ENCODE peak calls at places on chromosomes 4 and X, in seven cellular contexts. One of them, this sample, is unnamed.

GRCh38 chr4:68375667-68376559 is 26.0 kb upstream of the YTHDC1 start:
- DNase-seq in cardiac muscle cell: peak; percentile 55
- DNase-seq in HepG2: peak; percentile 66
- DNase-seq in A549: peak; percentile 75
- DNase-seq in OCI-LY7: peak; percentile 65
- DNase-seq in nephron progenitor cell: peak; percentile 22
- DNase-seq in RWPE1: peak; percentile 76
- DNase-seq in this sample: peak; percentile 55

GRCh38 chrX:68273887-68274286 is 159.4 kb downstream of the OPHN1 start:
- DNase-seq in cardiac muscle cell: no peak
- DNase-seq in HepG2: no peak
- DNase-seq in A549: peak; percentile 25
- DNase-seq in OCI-LY7: no peak
- DNase-seq in nephron progenitor cell: no peak
- DNase-seq in RWPE1: no peak
- DNase-seq in this sample: no peak

GRCh38 chr4:8601086-8601485 is 8.5 kb downstream of the CPZ start:
- DNase-seq in cardiac muscle cell: no peak
- DNase-seq in HepG2: no peak
- DNase-seq in A549: no peak
- DNase-seq in OCI-LY7: no peak
- DNase-seq in nephron progenitor cell: no peak
- DNase-seq in RWPE1: no peak
- DNase-seq in this sample: no peak

GRCh38 chr4:72568959-72569718 is at the start of gene ADAMTS3:
- DNase-seq in cardiac muscle cell: peak; percentile 93
- DNase-seq in HepG2: no peak
- DNase-seq in A549: peak; percentile 2
- DNase-seq in OCI-LY7: no peak
- DNase-seq in nephron progenitor cell: peak; percentile 85
- DNase-seq in RWPE1: peak; percentile 46
- DNase-seq in this sample: peak; percentile 22

GRCh38 chrX:153672531-153673397 is 849 bp downstream of the PNCK start:
- DNase-seq in cardiac muscle cell: no peak
- DNase-seq in HepG2: no peak
- DNase-seq in A549: no peak
- DNase-seq in OCI-LY7: no peak
- DNase-seq in nephron progenitor cell: no peak
- DNase-seq in RWPE1: no peak
- DNase-seq in this sample: no peak

GRCh38 chr4:149102765-149103164 is 660.6 kb upstream of the NR3C2 start:
- DNase-seq in cardiac muscle cell: no peak
- DNase-seq in HepG2: no peak
- DNase-seq in A549: no peak
- DNase-seq in OCI-LY7: no peak
- DNase-seq in nephron progenitor cell: no peak
- DNase-seq in RWPE1: no peak
- DNase-seq in this sample: no peak

GRCh38 chrX:52574416-52575275 is 57.8 kb upstream of the XAGE1B start:
- DNase-seq in cardiac muscle cell: peak; percentile 62
- DNase-seq in HepG2: peak; percentile 39
- DNase-seq in A549: peak; percentile 76
- DNase-seq in OCI-LY7: peak; percentile 65
- DNase-seq in nephron progenitor cell: peak; percentile 25
- DNase-seq in RWPE1: peak; percentile 33
- DNase-seq in this sample: peak; percentile 38

GRCh38 chr4:54998991-54999390 is 126.4 kb downstream of the KDR start:
- DNase-seq in cardiac muscle cell: peak; percentile 8
- DNase-seq in HepG2: no peak
- DNase-seq in A549: no peak
- DNase-seq in OCI-LY7: no peak
- DNase-seq in nephron progenitor cell: no peak
- DNase-seq in RWPE1: no peak
- DNase-seq in this sample: no peak

GRCh38 chrX:69538321-69538876 is 34.3 kb downstream of the NALF2 start:
- DNase-seq in cardiac muscle cell: peak; percentile 77
- DNase-seq in HepG2: peak; percentile 52
- DNase-seq in A549: peak; percentile 61
- DNase-seq in OCI-LY7: peak; percentile 26
- DNase-seq in nephron progenitor cell: peak; percentile 86
- DNase-seq in RWPE1: peak; percentile 35
- DNase-seq in this sample: peak; percentile 74

GRCh38 chr4:112125416-112125815 is 19.8 kb upstream of the FAM241A start:
- DNase-seq in cardiac muscle cell: no peak
- DNase-seq in HepG2: no peak
- DNase-seq in A549: no peak
- DNase-seq in OCI-LY7: no peak
- DNase-seq in nephron progenitor cell: no peak
- DNase-seq in RWPE1: no peak
- DNase-seq in this sample: no peak

GRCh38 chr4:140176735-140177134 is 22.8 kb upstream of the MAML3 start:
- DNase-seq in cardiac muscle cell: no peak
- DNase-seq in HepG2: no peak
- DNase-seq in A549: no peak
- DNase-seq in OCI-LY7: no peak
- DNase-seq in nephron progenitor cell: no peak
- DNase-seq in RWPE1: no peak
- DNase-seq in this sample: no peak

GRCh38 chr4:47469951-47470350 is 6.4 kb upstream of the COMMD8 start:
- DNase-seq in cardiac muscle cell: no peak
- DNase-seq in HepG2: no peak
- DNase-seq in A549: no peak
- DNase-seq in OCI-LY7: no peak
- DNase-seq in nephron progenitor cell: no peak
- DNase-seq in RWPE1: no peak
- DNase-seq in this sample: no peak

GRCh38 chrX:103774070-103774642 is 2.5 kb upstream of the PLP1 start:
- DNase-seq in cardiac muscle cell: peak; percentile 17
- DNase-seq in HepG2: peak; percentile 1
- DNase-seq in A549: peak; percentile 42
- DNase-seq in OCI-LY7: peak; percentile 7
- DNase-seq in nephron progenitor cell: no peak
- DNase-seq in RWPE1: peak; percentile 11
- DNase-seq in this sample: no peak

GRCh38 chr4:34733185-34733916 is 1511.0 kb downstream of the ARAP2 start:
- DNase-seq in cardiac muscle cell: no peak
- DNase-seq in HepG2: peak; percentile 87
- DNase-seq in A549: peak; percentile 81
- DNase-seq in OCI-LY7: no peak
- DNase-seq in nephron progenitor cell: no peak
- DNase-seq in RWPE1: no peak
- DNase-seq in this sample: no peak

GRCh38 chrX:20378291-20378920 is 111.7 kb upstream of the RPS6KA3 start:
- DNase-seq in cardiac muscle cell: no peak
- DNase-seq in HepG2: no peak
- DNase-seq in A549: peak; percentile 85
- DNase-seq in OCI-LY7: peak; percentile 0
- DNase-seq in nephron progenitor cell: no peak
- DNase-seq in RWPE1: peak; percentile 38
- DNase-seq in this sample: peak; percentile 7

GRCh38 chrX:108306086-108306485 is 132.1 kb downstream of the COL4A6 start:
- DNase-seq in cardiac muscle cell: no peak
- DNase-seq in HepG2: no peak
- DNase-seq in A549: no peak
- DNase-seq in OCI-LY7: no peak
- DNase-seq in nephron progenitor cell: no peak
- DNase-seq in RWPE1: no peak
- DNase-seq in this sample: no peak

GRCh38 chr4:67988986-67989385 is 25.7 kb upstream of the TMPRSS11A start:
- DNase-seq in cardiac muscle cell: no peak
- DNase-seq in HepG2: no peak
- DNase-seq in A549: no peak
- DNase-seq in OCI-LY7: no peak
- DNase-seq in nephron progenitor cell: no peak
- DNase-seq in RWPE1: no peak
- DNase-seq in this sample: no peak

GRCh38 chrX:46686003-46686645 is 72.8 kb downstream of the SLC9A7 start:
- DNase-seq in cardiac muscle cell: peak; percentile 32
- DNase-seq in HepG2: peak; percentile 11
- DNase-seq in A549: peak; percentile 35
- DNase-seq in OCI-LY7: peak; percentile 54
- DNase-seq in nephron progenitor cell: peak; percentile 38
- DNase-seq in RWPE1: no peak
- DNase-seq in this sample: peak; percentile 20

GRCh38 chr4:145731026-145731425 is 51.1 kb downstream of the C4orf51 start:
- DNase-seq in cardiac muscle cell: no peak
- DNase-seq in HepG2: peak; percentile 77
- DNase-seq in A549: peak; percentile 85
- DNase-seq in OCI-LY7: no peak
- DNase-seq in nephron progenitor cell: no peak
- DNase-seq in RWPE1: no peak
- DNase-seq in this sample: no peak

DNA sequence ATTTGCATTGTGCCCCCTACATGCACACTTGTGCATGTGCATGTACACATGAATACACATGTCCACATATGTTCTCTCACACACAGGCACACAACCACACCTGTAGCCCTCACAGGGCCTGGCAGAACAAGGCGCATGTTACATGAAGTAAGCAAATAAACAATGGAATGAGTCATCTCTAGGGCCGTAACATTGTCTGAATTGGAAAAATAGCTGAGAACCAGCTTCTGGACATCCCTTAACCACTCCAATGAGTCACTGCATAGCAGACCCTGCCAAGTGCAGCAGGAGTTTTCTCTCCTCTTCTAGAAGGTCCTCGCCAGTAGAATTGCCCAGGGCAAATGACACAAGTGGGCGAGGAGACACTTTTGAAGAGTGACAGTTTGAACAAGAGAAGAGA is 66.1 kb downstream of the MAGEA10 start:
- DNase-seq in cardiac muscle cell: no peak
- DNase-seq in HepG2: peak; percentile 0
- DNase-seq in A549: peak; percentile 40
- DNase-seq in OCI-LY7: no peak
- DNase-seq in nephron progenitor cell: no peak
- DNase-seq in RWPE1: peak; percentile 51
- DNase-seq in this sample: no peak
- TF ChIP-seq CTCF in cardiac muscle cell: no peak
- TF ChIP-seq CTCF in HepG2: peak; percentile 15
- TF ChIP-seq CTCF in A549: no peak
- TF ChIP-seq CTCF in OCI-LY7: no peak
- TF ChIP-seq CTCF in nephron progenitor cell: no peak
- TF ChIP-seq CTCF in RWPE1: no peak
- TF ChIP-seq CTCF in this sample: no peak

DNA sequence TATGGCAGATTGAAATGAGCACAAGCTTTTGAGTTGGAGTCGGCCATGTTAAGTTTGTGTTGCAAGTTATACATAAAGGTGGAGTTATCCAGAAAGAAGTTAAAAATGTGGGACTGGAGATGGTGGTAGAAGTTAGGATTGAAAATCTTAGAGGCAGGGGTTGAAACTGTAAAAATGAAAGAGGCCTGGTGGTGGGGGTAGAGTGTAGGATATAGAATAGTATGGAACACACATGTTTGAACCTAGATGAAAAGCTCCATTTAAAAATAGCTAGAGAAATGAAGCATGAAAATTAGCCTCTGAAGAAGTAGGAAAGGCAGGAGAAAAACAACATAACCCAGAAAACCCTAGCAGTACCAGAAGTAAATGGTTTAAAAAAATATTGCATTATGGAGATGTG is 131.8 kb upstream of the ENPEP start:
- DNase-seq in cardiac muscle cell: peak; percentile 40
- DNase-seq in HepG2: no peak
- DNase-seq in A549: peak; percentile 1
- DNase-seq in OCI-LY7: no peak
- DNase-seq in nephron progenitor cell: no peak
- DNase-seq in RWPE1: peak; percentile 32
- DNase-seq in this sample: no peak
- TF ChIP-seq CTCF in cardiac muscle cell: peak; percentile 44
- TF ChIP-seq CTCF in HepG2: peak; percentile 21
- TF ChIP-seq CTCF in A549: no peak
- TF ChIP-seq CTCF in OCI-LY7: peak; percentile 25
- TF ChIP-seq CTCF in nephron progenitor cell: peak; percentile 31
- TF ChIP-seq CTCF in RWPE1: no peak
- TF ChIP-seq CTCF in this sample: peak; percentile 10

DNA sequence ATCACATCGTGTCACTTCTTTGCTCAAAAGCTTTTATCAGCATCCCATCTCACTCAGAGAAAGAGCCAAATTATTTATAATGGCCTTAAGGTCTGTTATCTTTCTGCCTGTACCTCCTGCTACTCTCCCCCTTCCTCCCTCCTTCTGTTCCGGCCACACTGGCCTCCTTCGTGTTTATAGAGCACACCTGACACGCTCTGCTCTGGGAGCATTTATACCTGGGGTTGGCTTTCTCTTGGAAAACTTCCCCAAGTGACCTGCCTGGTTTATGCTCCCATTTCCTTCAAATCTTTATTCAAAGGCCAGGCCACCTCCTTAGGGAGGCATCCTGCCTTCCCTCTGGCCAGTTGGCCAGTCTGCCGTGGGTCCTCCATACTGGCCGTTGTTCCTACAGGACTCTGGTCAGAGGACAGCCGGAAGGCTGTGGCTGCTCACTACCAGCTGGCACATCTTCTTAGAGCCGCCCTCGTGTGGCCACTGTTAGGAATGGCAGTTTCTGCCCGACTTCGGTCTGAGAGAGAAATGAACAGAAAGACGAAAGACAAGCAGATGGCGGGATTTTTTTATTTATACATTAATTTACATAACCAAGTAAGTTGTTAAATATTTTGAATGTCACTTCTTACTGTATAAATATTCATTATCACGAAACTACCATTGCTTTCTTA is 80.2 kb upstream of the CBLL2 start:
- DNase-seq in cardiac muscle cell: peak; percentile 79
- DNase-seq in HepG2: peak; percentile 38
- DNase-seq in A549: peak; percentile 75
- DNase-seq in OCI-LY7: peak; percentile 25
- DNase-seq in nephron progenitor cell: peak; percentile 69
- DNase-seq in RWPE1: peak; percentile 31
- DNase-seq in this sample: peak; percentile 40
- TF ChIP-seq CTCF in cardiac muscle cell: peak; percentile 68
- TF ChIP-seq CTCF in HepG2: peak; percentile 77
- TF ChIP-seq CTCF in A549: peak; percentile 66
- TF ChIP-seq CTCF in OCI-LY7: peak; percentile 74
- TF ChIP-seq CTCF in nephron progenitor cell: peak; percentile 79
- TF ChIP-seq CTCF in RWPE1: peak; percentile 70
- TF ChIP-seq CTCF in this sample: peak; percentile 71

DNA sequence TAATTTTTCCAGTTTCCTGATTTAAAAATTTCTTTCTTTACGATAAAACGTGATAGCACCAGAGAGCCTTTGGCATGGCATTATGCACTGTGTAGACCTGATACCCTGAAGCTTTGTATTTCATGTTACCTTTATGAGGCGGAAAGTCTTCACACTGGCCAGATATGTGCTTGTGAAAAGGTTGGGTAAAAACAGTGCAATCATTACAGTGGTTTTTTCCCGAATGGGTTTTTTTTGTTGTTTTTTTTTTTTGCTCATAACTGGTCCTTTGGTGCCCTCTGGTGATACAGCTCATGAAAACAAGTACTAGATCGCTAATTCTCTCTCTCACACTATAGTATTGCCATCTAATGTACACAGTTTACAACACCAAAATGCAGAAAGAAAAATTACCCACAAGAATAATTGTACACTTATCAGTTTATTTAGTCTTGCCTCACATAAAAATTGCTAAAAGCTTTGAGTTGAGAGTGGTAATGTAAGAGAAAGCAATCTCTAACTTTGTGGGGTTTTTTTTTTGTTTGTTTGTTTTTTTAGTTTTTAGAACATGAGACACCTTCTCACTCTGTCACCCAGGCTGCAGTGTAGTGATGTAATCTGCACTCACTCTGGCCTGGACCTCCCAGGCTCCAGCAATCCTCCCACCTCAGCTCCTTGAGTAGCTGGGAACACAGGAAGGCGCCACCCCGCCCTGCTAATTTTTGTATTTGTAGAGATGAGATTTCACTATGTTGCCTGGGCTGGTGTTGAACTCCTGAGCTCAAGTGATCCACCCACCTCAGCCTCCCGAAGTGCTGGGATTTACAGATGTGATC is 21.3 kb downstream of the SPCS3 start:
- DNase-seq in cardiac muscle cell: peak; percentile 52
- DNase-seq in HepG2: peak; percentile 24
- DNase-seq in A549: peak; percentile 38
- DNase-seq in OCI-LY7: peak; percentile 63
- DNase-seq in nephron progenitor cell: peak; percentile 5
- DNase-seq in RWPE1: peak; percentile 36
- DNase-seq in this sample: peak; percentile 28
- TF ChIP-seq CTCF in cardiac muscle cell: peak; percentile 68
- TF ChIP-seq CTCF in HepG2: peak; percentile 51
- TF ChIP-seq CTCF in A549: peak; percentile 65
- TF ChIP-seq CTCF in OCI-LY7: peak; percentile 91
- TF ChIP-seq CTCF in nephron progenitor cell: peak; percentile 52
- TF ChIP-seq CTCF in RWPE1: peak; percentile 63
- TF ChIP-seq CTCF in this sample: peak; percentile 48